ENCODE peak calls at places on chromosomes 16 and 17, in six cellular contexts. H is neural progenitor cell, N is HCT116, X is PC-3, T is hepatocyte, W is MM.1S. E is an unnamed sample.

GRCh38 chr17:40791808-40792436 is 7.8 kb downstream of the KRT28 start:
- DNase-seq in W (peak), T (peak), H (peak), X (peak), N (peak), E (no peak)

GRCh38 chr17:77914440-77915254 is 43.9 kb upstream of the TNRC6C start:
- DNase-seq in T (peak), H (peak), N (peak), W (no peak), X (no peak), E (peak)

GRCh38 chr17:32495347-32496253 is 8.8 kb downstream of the CDK5R1 start:
- DNase-seq in H (peak), W (no peak), T (no peak), X (no peak), N (no peak), E (no peak)

GRCh38 chr16:68257251-68257905 is 6.9 kb upstream of the SLC7A6 start:
- DNase-seq in X (peak), W (peak), N (no peak), H (no peak), T (no peak), E (peak)

GRCh38 chr17:58666858-58667267 is 25.0 kb downstream of the TEX14 start:
- DNase-seq in H (no peak), X (peak), W (no peak), T (no peak), N (peak), E (no peak)

GRCh38 chr16:50386139-50386538 is 17.4 kb upstream of the BRD7 start:
- DNase-seq in H (no peak), T (no peak), X (no peak), W (no peak), N (no peak), E (no peak)

GRCh38 chr16:68406458-68407041 is 41.8 kb downstream of the SMPD3 start:
- DNase-seq in T (peak), H (no peak), W (no peak), N (no peak), X (peak), E (no peak)

GRCh38 chr16:79380990-79381389 is 219.5 kb downstream of the MAF start:
- DNase-seq in N (no peak), X (no peak), W (no peak), T (peak), H (no peak), E (no peak)

GRCh38 chr16:73663720-73664119 is 615.8 kb upstream of the ZFHX3 start:
- DNase-seq in W (no peak), H (no peak), X (no peak), T (no peak), N (no peak), E (no peak)

GRCh38 chr16:48536600-48537200 is 73.3 kb downstream of the N4BP1 start:
- DNase-seq in H (no peak), X (no peak), W (no peak), T (no peak), N (no peak), E (no peak)

GRCh38 chr17:77439382-77440013 is 298.7 kb downstream of the SEC14L1 start:
- DNase-seq in T (peak), H (no peak), X (no peak), W (no peak), N (no peak), E (peak)

GRCh38 chr17:50154604-50155003 is 4.1 kb upstream of the PPP1R9B start:
- DNase-seq in X (no peak), N (no peak), T (no peak), W (peak), H (no peak), E (no peak)

GRCh38 chr17:74448774-74449173 is 16.9 kb downstream of the GPRC5C start:
- DNase-seq in X (no peak), N (no peak), H (no peak), W (no peak), T (no peak), E (no peak)

GRCh38 chr17:74450231-74450630 is 16.2 kb upstream of the CD300A start:
- DNase-seq in W (no peak), N (no peak), H (no peak), X (no peak), T (no peak), E (no peak)

GRCh38 chr17:74447628-74448159 is 15.8 kb downstream of the GPRC5C start:
- DNase-seq in X (no peak), W (no peak), H (no peak), T (no peak), N (no peak), E (no peak)

GRCh38 chr17:74449773-74450172 is 16.7 kb upstream of the CD300A start:
- DNase-seq in H (no peak), T (no peak), X (no peak), N (no peak), W (no peak), E (no peak)

DNA sequence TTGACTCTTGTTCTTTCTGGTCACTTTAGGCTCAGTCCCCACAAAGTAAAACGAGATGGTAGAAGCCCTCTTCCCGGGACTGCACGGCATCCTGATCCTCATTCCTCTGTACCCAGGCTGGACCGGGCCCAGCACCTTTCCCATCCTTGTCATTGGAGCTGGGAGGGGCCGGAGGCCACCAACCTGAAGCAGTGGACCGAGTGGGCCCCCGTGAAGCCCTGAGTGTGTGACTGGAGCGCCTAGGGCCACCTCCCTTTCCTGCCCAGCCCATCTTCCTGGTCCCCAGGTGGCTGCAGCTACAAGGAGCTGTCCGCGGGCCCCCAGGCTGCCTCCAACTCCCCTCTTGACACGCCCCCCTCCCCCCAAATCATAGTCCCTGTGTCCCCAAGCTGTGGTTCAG is 17.1 kb upstream of the CD300A start:
- DNase-seq in W (no peak), H (no peak), N (no peak), X (no peak), T (no peak), E (no peak)
- TF ChIP-seq EZH2phosphoT487 in W (no peak), H (no peak), N (no peak), X (no peak), T (no peak), E (no peak)

DNA sequence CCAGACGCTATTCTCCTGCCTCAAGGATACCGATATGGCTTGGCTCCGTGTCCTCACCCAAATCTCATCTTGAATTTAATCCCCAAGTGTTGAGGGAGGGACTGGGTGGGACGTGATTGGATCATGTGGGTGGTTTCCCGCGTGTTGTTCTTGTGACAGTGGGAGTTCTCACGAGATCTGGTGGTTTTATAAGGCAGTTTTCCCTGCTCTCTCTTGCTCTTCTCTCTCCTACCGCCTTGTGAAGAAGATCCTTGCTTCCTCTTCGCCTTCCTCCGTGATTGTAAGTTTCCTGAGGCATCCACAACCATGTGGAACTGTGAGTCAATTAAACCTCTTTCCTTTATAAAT is 43.9 kb upstream of the ZCCHC14 start:
- DNase-seq in T (no peak), N (no peak), W (no peak), H (no peak), X (no peak), E (no peak)
- H3K4me2 ChIP-seq in T (no peak), N (no peak), W (peak), H (no peak), X (no peak), E (no peak)

DNA sequence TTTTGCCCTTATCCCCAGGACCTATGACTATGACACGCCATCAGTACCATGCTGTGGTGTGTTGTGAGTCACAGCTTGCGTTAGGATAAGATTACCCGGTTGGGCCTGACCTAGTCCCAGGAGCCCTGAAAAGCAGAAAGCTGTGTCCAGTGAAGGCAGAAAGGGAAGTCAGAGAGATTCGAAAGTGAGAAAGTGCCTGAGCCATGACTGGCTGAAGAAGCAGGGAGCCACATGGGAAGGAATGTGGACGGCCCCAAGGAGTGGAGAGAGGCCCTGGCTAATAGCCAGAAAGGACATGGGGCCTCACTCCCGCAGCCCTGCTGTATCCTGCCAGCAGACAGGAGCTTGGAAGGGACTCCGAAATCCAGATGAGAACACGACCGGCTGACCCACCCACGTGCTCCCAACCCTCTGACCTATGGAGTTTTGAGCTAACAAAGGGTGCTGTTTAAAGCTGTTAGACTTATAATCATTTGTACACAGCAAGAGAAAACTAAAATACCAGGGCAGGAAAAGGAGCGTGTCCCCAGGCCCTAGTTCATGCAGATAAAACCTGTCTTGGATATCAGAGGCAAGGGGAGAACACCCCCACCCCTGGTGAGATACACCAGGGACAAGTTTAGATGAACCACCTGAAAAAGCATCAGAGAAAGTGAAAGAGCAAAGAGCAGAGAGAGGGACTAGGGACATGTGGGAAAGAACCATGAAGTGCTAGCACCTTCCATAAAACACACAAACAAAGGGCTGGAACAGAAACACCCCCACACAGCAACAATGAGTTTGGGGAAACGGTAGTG is 115.3 kb downstream of the SLC39A11 start:
- DNase-seq in T (peak), H (no peak), X (peak), W (no peak), N (peak), E (no peak)
- TF ChIP-seq EZH2phosphoT487 in T (no peak), H (no peak), X (no peak), W (no peak), N (no peak), E (no peak)

DNA sequence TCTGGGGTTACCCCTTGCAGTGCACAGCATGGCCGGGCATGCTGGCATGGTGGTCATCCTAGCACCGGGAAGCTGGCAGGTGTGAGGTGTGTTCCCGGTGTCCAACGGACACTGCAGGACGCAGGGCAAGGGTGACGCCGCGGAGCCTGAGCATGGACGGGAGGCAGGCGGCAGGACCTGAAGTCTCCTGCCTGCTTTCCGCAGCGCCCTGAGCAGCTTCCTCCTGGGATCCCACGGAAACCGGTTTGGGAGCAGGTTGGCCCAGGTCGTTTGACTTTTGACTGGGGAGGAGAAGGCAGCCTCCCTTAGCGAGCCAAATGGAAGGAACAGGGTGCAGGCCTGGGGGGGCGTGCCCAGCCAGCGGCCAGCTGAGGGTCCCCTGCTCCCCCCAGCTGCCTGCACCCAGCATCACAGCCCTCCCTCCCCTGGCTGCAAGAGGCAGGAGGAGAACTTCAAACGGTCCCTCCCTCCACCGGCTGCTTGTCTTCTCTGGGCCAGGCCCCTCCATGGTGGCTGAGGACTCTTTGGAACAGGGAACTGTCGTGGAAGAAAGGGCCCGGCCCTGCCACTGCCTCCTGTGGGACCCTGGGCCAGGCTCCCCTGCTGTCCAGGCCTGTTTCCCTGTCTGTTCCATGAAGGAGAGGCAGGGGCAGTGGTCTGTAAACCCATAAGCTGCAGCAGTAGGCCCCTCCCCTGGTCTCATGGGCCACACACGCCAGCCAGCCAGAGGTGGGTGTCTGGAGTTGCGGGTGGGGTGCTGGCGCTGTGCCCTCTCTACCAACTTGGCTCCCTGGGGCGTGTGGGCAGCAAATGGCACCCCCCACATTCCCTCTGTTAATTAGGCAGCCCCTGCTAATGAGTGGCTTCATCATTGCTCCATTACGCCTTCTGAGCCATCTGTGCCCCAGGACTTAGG is 7.9 kb upstream of the ADGRG1 start:
- DNase-seq in W (no peak), T (peak), N (no peak), X (peak), H (no peak), E (no peak)
- H3K4me2 ChIP-seq in W (peak), T (peak), N (peak), X (peak), H (no peak), E (no peak)

GRCh38 chr16:88943131-88943664 is 33.8 kb downstream of the CBFA2T3 start:
- DNase-seq in N (no peak), T (no peak), W (no peak), X (no peak), H (no peak), E (peak)
- TF ChIP-seq EZH2phosphoT487 in N (no peak), T (no peak), W (no peak), X (no peak), H (no peak), E (no peak)

GRCh38 chr16:75108792-75109731 is 7.5 kb downstream of the LDHD start:
- DNase-seq in T (peak), H (no peak), W (no peak), X (peak), N (peak), E (peak)

GRCh38 chr16:75110637-75111513 is 5.7 kb downstream of the LDHD start:
- DNase-seq in W (peak), H (peak), N (peak), X (peak), T (peak), E (peak)

GRCh38 chr16:75107505-75107904 is 9.1 kb downstream of the LDHD start:
- DNase-seq in X (no peak), W (no peak), N (no peak), T (no peak), H (no peak), E (no peak)

GRCh38 chr16:75111514-75112280 is 4.9 kb downstream of the LDHD start:
- DNase-seq in T (no peak), H (no peak), W (no peak), X (no peak), N (no peak), E (no peak)

DNA sequence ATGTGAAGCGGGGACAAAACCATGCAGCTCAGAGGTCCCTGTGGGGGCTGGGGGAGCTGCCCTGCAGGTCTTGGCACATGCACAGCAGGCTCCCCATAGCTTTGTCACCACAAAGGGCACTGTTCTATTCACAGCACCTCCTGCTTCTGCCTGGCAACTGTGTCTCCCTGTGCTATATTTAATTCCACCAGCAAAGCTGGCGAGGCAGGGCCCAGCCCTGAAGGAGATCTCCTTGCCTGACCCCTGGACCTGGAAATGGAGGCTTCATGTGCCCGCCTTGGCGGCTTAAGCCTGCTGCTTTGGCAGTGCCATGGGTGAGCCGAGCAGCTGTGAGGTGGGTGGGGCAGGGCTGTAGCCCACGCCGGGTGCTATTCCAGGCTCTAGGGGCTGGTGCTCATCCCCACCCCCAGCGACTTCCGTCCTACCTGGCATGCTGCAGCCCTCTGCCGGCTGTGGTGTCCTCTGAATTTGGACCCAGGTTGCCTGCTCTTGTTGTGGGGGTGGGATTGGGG is 6.8 kb downstream of the LDHD start:
- DNase-seq in T (no peak), H (no peak), X (peak), N (no peak), W (no peak), E (peak)
- H3K4me2 ChIP-seq in T (no peak), H (peak), X (peak), N (peak), W (no peak), E (peak)

DNA sequence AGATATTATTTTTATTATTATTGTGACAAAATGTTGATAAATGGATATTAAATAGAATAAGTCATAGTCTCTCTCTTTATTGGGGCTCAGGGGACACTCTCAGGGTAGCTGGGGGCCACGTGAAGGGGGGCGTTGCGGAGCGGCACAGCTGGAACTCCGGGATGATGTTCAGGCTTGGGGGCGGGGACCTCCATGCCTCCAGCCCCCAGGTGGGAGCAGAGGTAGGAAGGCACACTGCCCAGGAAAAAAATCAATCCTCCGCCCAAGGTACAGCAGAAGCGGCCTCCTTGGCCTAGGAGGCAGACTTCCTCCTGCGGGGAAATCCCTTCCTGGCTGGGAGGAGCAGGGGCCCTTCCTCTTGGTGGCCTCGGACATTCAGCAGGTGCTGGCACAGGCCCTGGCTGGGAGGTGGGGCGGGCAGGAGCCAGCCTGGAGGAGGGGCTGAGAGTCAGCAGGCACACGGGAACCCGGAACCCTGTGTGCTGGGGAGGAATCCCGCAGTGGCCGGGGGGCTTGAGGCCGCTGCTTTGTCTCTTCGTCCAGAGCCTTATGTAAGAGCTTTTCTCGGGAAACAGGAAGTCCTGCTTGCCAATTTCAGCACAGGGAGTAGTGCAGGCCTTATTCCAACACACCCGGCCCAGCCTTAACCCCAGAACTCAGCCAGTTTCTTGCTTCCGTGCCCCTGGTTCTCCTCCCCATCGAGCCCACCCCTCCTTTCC is 566 bp upstream of the TNFSF13 start:
- DNase-seq in T (peak), H (peak), W (peak), X (peak), N (no peak), E (peak)
- TF ChIP-seq EZH2phosphoT487 in T (no peak), H (no peak), W (no peak), X (no peak), N (no peak), E (no peak)

GRCh38 chr17:9647014-9647413 is 1.7 kb downstream of the USP43 start:
- DNase-seq in N (no peak), X (peak), H (peak), T (peak), W (no peak), E (no peak)
- H3K4me2 ChIP-seq in N (peak), X (peak), H (peak), T (peak), W (no peak), E (no peak)

E was measured in OCI-LY7.